ENCODE peak calls at places on chromosomes 6 and 20, in seven cellular contexts. E, T, N, U, X, H and Q are unnamed samples.

GRCh38 chr6:167154291-167154690 is 3.5 kb downstream of the GPR31 start:
- DNase-seq in T (no peak), N (no peak), X (no peak), U (no peak), E (no peak), H (no peak), Q (no peak)

GRCh38 chr20:5180933-5181332 is 54.1 kb downstream of the CDS2 start:
- DNase-seq in X (no peak), H (no peak), N (no peak), E (peak), T (no peak), U (no peak), Q (no peak)

GRCh38 chr6:147157930-147158329 is 46.3 kb upstream of the STXBP5 start:
- DNase-seq in E (no peak), N (no peak), U (no peak), H (no peak), T (no peak), X (no peak), Q (no peak)

GRCh38 chr6:46015119-46015968 is at the start of gene CLIC5:
- DNase-seq in U (peak), H (peak), E (no peak), X (no peak), T (peak), N (peak), Q (no peak)

GRCh38 chr6:14682821-14683220 is 563.0 kb upstream of the JARID2 start:
- DNase-seq in T (no peak), E (peak), X (no peak), N (no peak), U (no peak), H (no peak), Q (no peak)

GRCh38 chr20:59774204-59774641 is 159.2 kb downstream of the SYCP2 start:
- DNase-seq in E (no peak), U (no peak), N (no peak), T (no peak), H (no peak), X (no peak), Q (no peak)

GRCh38 chr6:14450133-14451040 is 332.8 kb downstream of the CD83 start:
- DNase-seq in T (no peak), N (no peak), H (no peak), X (no peak), E (no peak), U (no peak), Q (no peak)

GRCh38 chr20:8401491-8401890 is 269.4 kb downstream of the PLCB1 start:
- DNase-seq in T (no peak), H (no peak), N (no peak), X (no peak), U (no peak), E (peak), Q (no peak)

GRCh38 chr6:54617730-54618129 is 228.8 kb upstream of the FAM83B start:
- DNase-seq in X (no peak), H (no peak), N (no peak), T (no peak), E (peak), U (no peak), Q (peak)

GRCh38 chr20:2626853-2627541 is 25.4 kb upstream of the NOP56 start:
- DNase-seq in H (no peak), E (peak), T (peak), U (no peak), X (no peak), N (no peak), Q (peak)

GRCh38 chr6:149545258-149545753 is 537 bp downstream of the PPIL4 start:
- DNase-seq in E (peak), X (peak), H (peak), U (peak), N (peak), T (peak), Q (peak)

GRCh38 chr6:4412488-4412887 is 277.1 kb upstream of the ECI2 start:
- DNase-seq in U (no peak), X (no peak), H (no peak), N (no peak), T (no peak), E (no peak), Q (no peak)

GRCh38 chr6:32432050-32432450 is 7.6 kb upstream of the HLA-DRA start:
- DNase-seq in X (no peak), N (no peak), T (no peak), U (no peak), H (peak), E (peak), Q (peak)

GRCh38 chr20:16387661-16388060 is 185.6 kb downstream of the KIF16B start:
- DNase-seq in X (no peak), N (no peak), T (no peak), U (no peak), E (no peak), H (no peak), Q (no peak)

GRCh38 chr20:30168025-30168799 is 1089.3 kb upstream of the DEFB115 start:
- DNase-seq in H (peak), E (no peak), T (no peak), N (no peak), U (peak), X (peak), Q (no peak)

GRCh38 chr6:27053738-27054137 is 193.8 kb upstream of the PRSS16 start:
- DNase-seq in U (no peak), X (no peak), H (no peak), T (no peak), N (no peak), E (no peak), Q (no peak)

GRCh38 chr6:48032156-48032555 is 78.8 kb downstream of the PTCHD4 start:
- DNase-seq in E (peak), H (no peak), X (no peak), T (no peak), N (no peak), U (no peak), Q (peak)

GRCh38 chr6:40708049-40708448 is 120.9 kb upstream of the LRFN2 start:
- DNase-seq in E (no peak), N (peak), H (no peak), T (no peak), X (no peak), U (no peak), Q (no peak)

GRCh38 chr20:7736336-7736735 is 203.9 kb downstream of the HAO1 start:
- DNase-seq in N (no peak), T (no peak), X (no peak), H (no peak), E (no peak), U (no peak), Q (peak)

GRCh38 chr20:36784900-36785299 is 11.3 kb upstream of the DSN1 start:
- DNase-seq in T (no peak), X (no peak), E (peak), N (no peak), H (no peak), U (peak), Q (no peak)

GRCh38 chr6:33453361-33454008 is 891 bp upstream of the ZBTB9 start:
- DNase-seq in H (peak), T (no peak), X (no peak), E (peak), N (no peak), U (no peak), Q (no peak)

GRCh38 chr6:2124260-2124709 is 121.1 kb downstream of the GMDS start:
- DNase-seq in E (peak), U (peak), H (no peak), T (no peak), X (no peak), N (no peak), Q (peak)

GRCh38 chr6:28004350-28005123 is 47.5 kb downstream of the OR2B6 start:
- DNase-seq in X (no peak), U (no peak), E (no peak), H (no peak), N (no peak), T (no peak), Q (no peak)